ENCODE peak calls at places on chromosomes 5 and 9, in nine cellular contexts. P is progenitor cell of endocrine pancreas; H is caudate nucleus; G is anterior cingulate cortex; J is effector memory CD4-positive, alpha-beta T cell; V is GM12865; Q is hypothalamus; W is naive thymus-derived CD8-positive, alpha-beta T cell; A is stomach. X is an unnamed sample.

GRCh38 chr9:36976371-36977030 is 57.6 kb downstream of the PAX5 start:
- DNase-seq in P (no peak), H (no peak), G (no peak), J (no peak), V (no peak), Q (no peak), W (no peak), A (no peak), X (no peak)

GRCh38 chr5:132446621-132447020 is 44.0 kb downstream of the IRF1 start:
- DNase-seq in P (no peak), H (no peak), G (peak; percentile 53), J (no peak), V (no peak), Q (peak; percentile 50), W (no peak), A (peak; percentile 79), X (no peak)

GRCh38 chr9:20558609-20559016 is 63.7 kb downstream of the MLLT3 start:
- DNase-seq in P (no peak), H (no peak), G (no peak), J (no peak), V (peak; percentile 65), Q (no peak), W (no peak), A (no peak), X (no peak)

GRCh38 chr5:172141949-172142319 is 46.1 kb downstream of the STK10 start:
- DNase-seq in P (no peak), H (no peak), G (no peak), J (no peak), V (no peak), Q (no peak), W (no peak), A (no peak), X (no peak)

GRCh38 chr9:137380606-137381005 is 42.4 kb downstream of the EXD3 start:
- DNase-seq in P (no peak), H (no peak), G (no peak), J (no peak), V (no peak), Q (no peak), W (peak; percentile 47), A (no peak), X (no peak)

GRCh38 chr5:141753143-141753970 is 71.3 kb upstream of the ARAP3 start:
- DNase-seq in P (no peak), H (no peak), G (no peak), J (no peak), V (no peak), Q (no peak), W (no peak), A (no peak), X (no peak)

GRCh38 chr9:112176410-112177010 is 1.4 kb upstream of the SUSD1 start:
- DNase-seq in P (no peak), H (no peak), G (no peak), J (no peak), V (no peak), Q (no peak), W (no peak), A (no peak), X (no peak)

GRCh38 chr5:109589983-109590382 is 99.7 kb upstream of the MAN2A1 start:
- DNase-seq in P (no peak), H (no peak), G (no peak), J (peak; percentile 0), V (peak; percentile 2), Q (no peak), W (no peak), A (no peak), X (no peak)

GRCh38 chr5:17411436-17411835 is 86.6 kb upstream of the TAF11L2 start:
- DNase-seq in P (no peak), H (no peak), G (no peak), J (no peak), V (no peak), Q (no peak), W (no peak), A (no peak), X (no peak)

GRCh38 chr5:132466453-132467291 is 23.9 kb downstream of the IRF1 start:
- DNase-seq in P (no peak), H (no peak), G (no peak), J (peak; percentile 62), V (peak; percentile 97), Q (no peak), W (peak; percentile 79), A (peak; percentile 51), X (no peak)

GRCh38 chr9:13942695-13943094 is 371.2 kb downstream of the NFIB start:
- DNase-seq in P (no peak), H (no peak), G (no peak), J (no peak), V (no peak), Q (no peak), W (no peak), A (no peak), X (no peak)

GRCh38 chr5:173808079-173808808 is 79.9 kb upstream of the CPEB4 start:
- DNase-seq in P (no peak), H (no peak), G (no peak), J (no peak), V (no peak), Q (no peak), W (peak; percentile 63), A (no peak), X (no peak)

GRCh38 chr5:171858303-171858702 is 72.7 kb downstream of the SMIM23 start:
- DNase-seq in P (no peak), H (no peak), G (no peak), J (no peak), V (peak; percentile 23), Q (no peak), W (no peak), A (no peak), X (no peak)

GRCh38 chr5:140322751-140323731 is 20.1 kb upstream of the PFDN1 start:
- DNase-seq in P (no peak), H (peak; percentile 78), G (peak; percentile 62), J (no peak), V (peak; percentile 46), Q (peak; percentile 68), W (no peak), A (peak; percentile 84), X (no peak)

GRCh38 chr5:55584398-55585265 is 49.9 kb upstream of the PLPP1 start:
- DNase-seq in P (no peak), H (no peak), G (no peak), J (no peak), V (no peak), Q (no peak), W (no peak), A (no peak), X (no peak)

GRCh38 chr5:134502259-134502658 is 23.2 kb upstream of the JADE2 start:
- DNase-seq in P (no peak), H (no peak), G (no peak), J (no peak), V (no peak), Q (no peak), W (no peak), A (no peak), X (no peak)

GRCh38 chr5:132873119-132873929 is at the start of gene LEAP2:
- DNase-seq in P (no peak), H (no peak), G (no peak), J (no peak), V (no peak), Q (no peak), W (no peak), A (peak; percentile 39), X (no peak)

GRCh38 chr9:94655739-94656138 is 16.4 kb upstream of the FBP1 start:
- DNase-seq in P (no peak), H (no peak), G (no peak), J (no peak), V (no peak), Q (no peak), W (no peak), A (no peak), X (no peak)

GRCh38 chr9:124035001-124035650 is 23.6 kb downstream of the LHX2 start:
- DNase-seq in P (no peak), H (no peak), G (no peak), J (no peak), V (no peak), Q (no peak), W (no peak), A (no peak), X (no peak)

GRCh38 chr9:6655036-6655435 is 9.5 kb upstream of the GLDC start:
- DNase-seq in P (no peak), H (no peak), G (no peak), J (no peak), V (peak; percentile 93), Q (no peak), W (no peak), A (no peak), X (no peak)

GRCh38 chr9:36100532-36100931 is 36.0 kb upstream of the GLIPR2 start:
- DNase-seq in P (no peak), H (no peak), G (no peak), J (no peak), V (no peak), Q (no peak), W (no peak), A (no peak), X (no peak)

GRCh38 chr5:59218424-59219045 is 635.7 kb downstream of the RAB3C start:
- DNase-seq in P (no peak), H (no peak), G (no peak), J (no peak), V (no peak), Q (no peak), W (no peak), A (no peak), X (no peak)

GRCh38 chr9:122173670-122174069 is 14.0 kb downstream of the MORN5 start:
- DNase-seq in P (no peak), H (no peak), G (no peak), J (no peak), V (no peak), Q (no peak), W (no peak), A (no peak), X (no peak)

GRCh38 chr5:140627972-140628371 is 5.0 kb downstream of the CD14 start:
- DNase-seq in P (no peak), H (no peak), G (no peak), J (no peak), V (no peak), Q (no peak), W (no peak), A (no peak), X (no peak)

GRCh38 chr9:114124666-114125580 is 25.8 kb upstream of the KIF12 start:
- DNase-seq in P (no peak), H (no peak), G (no peak), J (no peak), V (no peak), Q (no peak), W (peak; percentile 32), A (no peak), X (no peak)

GRCh38 chr5:131973089-131973712 is 27.7 kb upstream of the MEIKIN start:
- DNase-seq in P (no peak), H (no peak), G (no peak), J (no peak), V (no peak), Q (no peak), W (no peak), A (no peak), X (no peak)

GRCh38 chr5:126267435-126267834 is 155.8 kb upstream of the GRAMD2B start:
- DNase-seq in P (no peak), H (no peak), G (no peak), J (no peak), V (peak; percentile 8), Q (no peak), W (no peak), A (no peak), X (no peak)

GRCh38 chr5:136424835-136425694 is 59.7 kb upstream of the TRPC7 start:
- DNase-seq in P (peak; percentile 81), H (peak; percentile 4), G (peak; percentile 70), J (peak; percentile 7), V (peak; percentile 76), Q (peak; percentile 83), W (no peak), A (peak; percentile 71), X (peak; percentile 31)

GRCh38 chr5:108881133-108881532 is 133.4 kb downstream of the FER start:
- DNase-seq in P (no peak), H (no peak), G (no peak), J (no peak), V (no peak), Q (no peak), W (no peak), A (no peak), X (no peak)

GRCh38 chr5:92896722-92897121 is 684.3 kb downstream of the NR2F1-AS1 start:
- DNase-seq in P (no peak), H (no peak), G (no peak), J (no peak), V (no peak), Q (no peak), W (no peak), A (no peak), X (no peak)

GRCh38 chr9:137083418-137084004 is 3.3 kb upstream of the MAN1B1 start:
- DNase-seq in P (no peak), H (peak; percentile 56), G (peak; percentile 45), J (no peak), V (peak; percentile 73), Q (no peak), W (no peak), A (peak; percentile 56), X (peak; percentile 69)